ENCODE peak calls at places on chromosomes 12 and 14, in five cellular contexts. M, K, P, U and G are unnamed samples.

GRCh38 chr12:26292596-26292995 is 97.2 kb downstream of the SSPN start:
- DNase-seq in M (no peak), K (no peak), P (no peak), U (no peak), G (no peak)

GRCh38 chr12:93174473-93174872 is 203.3 kb upstream of the NUDT4 start:
- DNase-seq in M (no peak), K (no peak), P (no peak), U (no peak), G (no peak)

GRCh38 chr14:68719634-68720384 is 73.1 kb downstream of the ZFP36L1 start:
- DNase-seq in M (no peak), K (no peak), P (no peak), U (no peak), G (no peak)

GRCh38 chr14:56666294-56666693 is 86.7 kb downstream of the TMEM260 start:
- DNase-seq in M (no peak), K (no peak), P (no peak), U (no peak), G (no peak)

GRCh38 chr14:90580381-90581335 is 183.8 kb downstream of the CALM1 start:
- DNase-seq in M (no peak), K (no peak), P (no peak), U (peak), G (no peak)

GRCh38 chr14:29735459-29735858 is 192.2 kb downstream of the PRKD1 start:
- DNase-seq in M (no peak), K (no peak), P (no peak), U (no peak), G (no peak)

GRCh38 chr12:21894792-21895392 is 46.3 kb downstream of the ABCC9 start:
- DNase-seq in M (no peak), K (no peak), P (no peak), U (no peak), G (no peak)

GRCh38 chr12:117118838-117119591 is 19.8 kb upstream of the TESC start:
- DNase-seq in M (no peak), K (no peak), P (no peak), U (no peak), G (no peak)

GRCh38 chr12:3101309-3102022 is 24.3 kb downstream of the TSPAN9 start:
- DNase-seq in M (no peak), K (no peak), P (no peak), U (peak), G (no peak)

GRCh38 chr14:101237241-101237616 is 324.1 kb upstream of the DIO3 start:
- DNase-seq in M (no peak), K (no peak), P (no peak), U (no peak), G (no peak)

GRCh38 chr14:99098199-99098598 is 173.8 kb downstream of the BCL11B start:
- DNase-seq in M (no peak), K (no peak), P (no peak), U (no peak), G (no peak)

GRCh38 chr14:54637829-54638446 is 71.0 kb downstream of the SAMD4A start:
- DNase-seq in M (no peak), K (no peak), P (no peak), U (peak), G (no peak)

GRCh38 chr12:68303850-68304249 is 28.3 kb downstream of the MDM1 start:
- DNase-seq in M (no peak), K (no peak), P (no peak), U (peak), G (no peak)

GRCh38 chr14:28867571-28867970 is 101.0 kb downstream of the FOXG1 start:
- DNase-seq in M (no peak), K (no peak), P (no peak), U (peak), G (no peak)

GRCh38 chr14:42872775-42873174 is 1266.1 kb downstream of the LRFN5 start:
- DNase-seq in M (no peak), K (no peak), P (no peak), U (no peak), G (no peak)

GRCh38 chr12:89861086-89861485 is 152.4 kb upstream of the ATP2B1 start:
- DNase-seq in M (no peak), K (no peak), P (no peak), U (peak), G (no peak)

GRCh38 chr12:42448841-42449240 is 122.9 kb downstream of the PPHLN1 start:
- DNase-seq in M (no peak), K (no peak), P (no peak), U (no peak), G (no peak)

GRCh38 chr14:26255213-26255612 is 342.6 kb downstream of the NOVA1 start:
- DNase-seq in M (no peak), K (no peak), P (no peak), U (peak), G (no peak)

GRCh38 chr14:101002738-101003137 is 99.2 kb upstream of the RTL1 start:
- DNase-seq in M (no peak), K (no peak), P (no peak), U (no peak), G (no peak)

GRCh38 chr12:93039062-93039461 is 110.0 kb upstream of the EEA1 start:
- DNase-seq in M (no peak), K (no peak), P (no peak), U (peak), G (no peak)

GRCh38 chr14:46140445-46140844 is 511.1 kb downstream of the RPL10L start:
- DNase-seq in M (no peak), K (no peak), P (no peak), U (no peak), G (no peak)

GRCh38 chr14:94558842-94559241 is 2.4 kb upstream of the SERPINA4 start:
- DNase-seq in M (no peak), K (no peak), P (no peak), U (no peak), G (no peak)

GRCh38 chr12:122888232-122888752 is 7.6 kb downstream of the VPS37B start:
- DNase-seq in M (no peak), K (peak), P (no peak), U (peak), G (peak)

GRCh38 chr14:60981626-60982455 is 796 bp downstream of the SLC38A6 start:
- DNase-seq in M (no peak), K (no peak), P (peak), U (peak), G (peak)

GRCh38 chr14:67240168-67240932 is 885 bp upstream of the PALS1 start:
- DNase-seq in M (peak), K (peak), P (peak), U (no peak), G (peak)

GRCh38 chr12:42119085-42119633 is 25.5 kb downstream of the GXYLT1 start:
- DNase-seq in M (no peak), K (no peak), P (no peak), U (peak), G (peak)

GRCh38 chr12:122309564-122310121 is 43.3 kb upstream of the VPS33A start:
- DNase-seq in M (no peak), K (no peak), P (no peak), U (peak), G (no peak)

GRCh38 chr14:24978862-24979724 is 70.9 kb downstream of the STXBP6 start:
- DNase-seq in M (no peak), K (no peak), P (peak), U (no peak), G (no peak)

GRCh38 chr12:76143343-76144252 is 59.1 kb upstream of the NAP1L1 start:
- DNase-seq in M (no peak), K (no peak), P (peak), U (no peak), G (peak)

GRCh38 chr14:23360496-23360895 is 4.5 kb downstream of the EFS start:
- DNase-seq in M (no peak), K (no peak), P (no peak), U (no peak), G (no peak)
- TF ChIP-seq CTCF in M (no peak), K (no peak), P (no peak), U (no peak), G (no peak)

DNA sequence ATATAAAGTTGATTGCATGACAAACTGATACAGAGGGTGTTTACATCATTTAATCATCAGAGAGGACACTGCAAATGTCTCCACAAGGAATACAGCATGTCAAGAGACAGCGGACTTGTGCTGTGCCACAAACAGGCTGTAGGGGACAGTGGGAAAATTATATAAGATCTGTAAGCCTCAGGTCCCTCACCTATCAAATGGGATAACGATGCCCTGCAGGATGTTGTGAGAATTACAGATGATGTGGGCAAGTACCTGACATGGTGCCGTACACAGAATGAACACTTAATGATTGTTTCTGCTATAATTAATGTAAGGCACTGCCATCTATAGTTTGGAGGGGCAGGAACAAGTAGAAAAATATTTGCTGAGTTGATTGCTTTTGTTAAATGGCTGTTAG is 81.9 kb upstream of the GTF2A1 start:
- DNase-seq in M (no peak), K (no peak), P (no peak), U (no peak), G (no peak)
- TF ChIP-seq CTCF in M (no peak), K (no peak), P (no peak), U (no peak), G (peak)

GRCh38 chr12:77151030-77151429 is 85.7 kb upstream of the E2F7 start:
- DNase-seq in M (no peak), K (no peak), P (no peak), U (no peak), G (no peak)

GRCh38 chr12:77153706-77154105 is 88.3 kb upstream of the E2F7 start:
- DNase-seq in M (no peak), K (no peak), P (no peak), U (no peak), G (no peak)

DNA sequence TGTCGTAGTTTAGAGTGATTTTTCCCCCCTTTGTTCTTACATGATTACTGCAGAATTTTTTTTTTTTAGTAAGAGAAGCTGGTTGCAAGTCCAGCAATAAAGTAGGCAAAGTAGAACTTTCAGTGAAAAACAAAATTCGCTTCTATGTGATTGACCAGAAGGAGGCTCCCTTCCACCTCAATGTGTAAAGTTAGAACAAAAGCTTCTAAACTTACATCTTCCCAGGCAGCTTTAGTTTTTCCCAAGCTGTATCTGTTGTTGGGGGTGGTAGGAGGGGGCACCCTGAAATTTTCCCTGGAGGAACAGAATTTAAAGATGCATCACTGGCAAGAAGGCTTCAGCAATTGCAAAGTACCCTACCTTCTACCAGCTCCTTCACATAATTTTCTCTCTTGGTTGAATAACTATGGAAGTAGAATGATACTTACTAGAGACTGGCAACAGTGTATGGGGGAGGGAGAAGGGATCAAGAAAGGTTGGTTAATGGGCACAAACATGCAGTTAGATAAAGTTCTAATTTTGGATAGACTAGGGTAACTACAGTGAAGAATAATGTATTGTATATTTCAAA is 87.3 kb upstream of the E2F7 start:
- DNase-seq in M (peak), K (no peak), P (no peak), U (peak), G (no peak)
- TF ChIP-seq CTCF in M (peak), K (no peak), P (no peak), U (peak), G (peak)

GRCh38 chr14:89011327-89011726 is 186.9 kb downstream of the TTC8 start:
- DNase-seq in M (no peak), K (no peak), P (no peak), U (no peak), G (no peak)
- TF ChIP-seq CTCF in M (no peak), K (no peak), P (no peak), U (no peak), G (no peak)

GRCh38 chr12:13135336-13136178 is 32.1 kb upstream of the GSG1 start:
- DNase-seq in M (peak), K (no peak), P (no peak), U (peak), G (no peak)
- TF ChIP-seq CTCF in M (no peak), K (no peak), P (no peak), U (peak), G (no peak)

DNA sequence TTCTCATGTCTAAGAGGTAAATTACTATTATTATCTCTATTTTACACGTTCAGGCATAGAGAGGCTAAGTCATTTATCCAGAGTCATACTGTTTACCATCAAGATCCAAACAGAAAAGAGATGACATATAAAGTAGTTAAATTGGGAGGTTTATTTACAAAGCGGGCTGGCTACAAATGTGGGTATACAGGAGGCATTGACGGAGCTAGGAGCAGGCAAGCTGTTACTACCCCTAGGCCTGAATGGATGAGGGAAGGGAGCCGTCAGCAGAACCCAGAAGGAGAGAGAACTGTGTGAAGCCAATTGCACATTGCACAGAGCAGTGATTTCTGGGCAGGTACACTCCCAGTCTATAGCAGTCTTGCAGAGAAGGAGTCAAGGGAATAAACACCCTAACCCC is 39.8 kb downstream of the DACT1 start:
- DNase-seq in M (no peak), K (no peak), P (no peak), U (no peak), G (no peak)
- TF ChIP-seq CTCF in M (no peak), K (no peak), P (no peak), U (no peak), G (no peak)